ENCODE peak calls at places on chromosome 6, in six cellular contexts. K, S, Z, P, W and J are unnamed samples.

GRCh38 chr6:31657406-31658157 is 1.9 kb downstream of the APOM start:
- DNase-seq in K (no peak), S (no peak), Z (no peak), P (no peak), W (no peak), J (no peak)

GRCh38 chr6:144898741-144899140 is 613.6 kb downstream of the UTRN start:
- DNase-seq in K (no peak), S (no peak), Z (no peak), P (no peak), W (no peak), J (no peak)

GRCh38 chr6:36598326-36598725 is 4.2 kb downstream of the SRSF3 start:
- DNase-seq in K (no peak), S (no peak), Z (no peak), P (no peak), W (no peak), J (no peak)

GRCh38 chr6:11363881-11364576 is 131.6 kb upstream of the NEDD9 start:
- DNase-seq in K (no peak), S (no peak), Z (no peak), P (no peak), W (no peak), J (no peak)

GRCh38 chr6:12062605-12063004 is 50.5 kb downstream of the HIVEP1 start:
- DNase-seq in K (no peak), S (no peak), Z (no peak), P (no peak), W (no peak), J (no peak)

GRCh38 chr6:36314221-36315014 is 22.3 kb downstream of the BNIP5 start:
- DNase-seq in K (no peak), S (no peak), Z (no peak), P (no peak), W (no peak), J (no peak)

GRCh38 chr6:23562554-23562953 is 563.5 kb upstream of the NRSN1 start:
- DNase-seq in K (no peak), S (no peak), Z (no peak), P (no peak), W (no peak), J (no peak)

GRCh38 chr6:145544514-145544913 is 190.8 kb downstream of the EPM2A start:
- DNase-seq in K (no peak), S (no peak), Z (no peak), P (no peak), W (no peak), J (no peak)

GRCh38 chr6:19356692-19357091 is 480.5 kb upstream of the ID4 start:
- DNase-seq in K (no peak), S (no peak), Z (no peak), P (no peak), W (no peak), J (no peak)

GRCh38 chr6:49523901-49524300 is 24.2 kb downstream of the GLYATL3 start:
- DNase-seq in K (no peak), S (no peak), Z (no peak), P (no peak), W (no peak), J (no peak)

GRCh38 chr6:43916924-43917877 is 147.2 kb downstream of the VEGFA start:
- DNase-seq in K (no peak), S (no peak), Z (no peak), P (peak; percentile 82), W (peak; percentile 58), J (no peak)

GRCh38 chr6:90403489-90404381 is 107.1 kb upstream of the BACH2 start:
- DNase-seq in K (peak; percentile 51), S (no peak), Z (no peak), P (peak; percentile 77), W (no peak), J (peak; percentile 15)

GRCh38 chr6:160766657-160767018 is 64.6 kb downstream of the PLG start:
- DNase-seq in K (no peak), S (no peak), Z (no peak), P (no peak), W (no peak), J (no peak)

GRCh38 chr6:35960192-35960591 is 39.3 kb upstream of the SRPK1 start:
- DNase-seq in K (no peak), S (no peak), Z (no peak), P (no peak), W (no peak), J (no peak)

GRCh38 chr6:3490622-3490980 is 33.8 kb upstream of the SLC22A23 start:
- DNase-seq in K (no peak), S (no peak), Z (no peak), P (no peak), W (no peak), J (no peak)

GRCh38 chr6:167073679-167074274 is 49.1 kb upstream of the CCR6 start:
- DNase-seq in K (no peak), S (no peak), Z (no peak), P (no peak), W (no peak), J (no peak)

GRCh38 chr6:82246802-82247633 is 526 bp downstream of the IBTK start:
- DNase-seq in K (peak; percentile 88), S (peak; percentile 77), Z (peak; percentile 73), P (peak; percentile 45), W (peak; percentile 64), J (peak; percentile 77)

GRCh38 chr6:56019973-56020372 is 144.6 kb upstream of the BMP5 start:
- DNase-seq in K (no peak), S (no peak), Z (no peak), P (peak; percentile 23), W (no peak), J (no peak)

GRCh38 chr6:27825025-27825823 is 87.0 kb downstream of the OR2B2 start:
- DNase-seq in K (no peak), S (no peak), Z (no peak), P (no peak), W (no peak), J (no peak)

GRCh38 chr6:130713144-130713543 is 114.1 kb upstream of the SMLR1 start:
- DNase-seq in K (peak; percentile 85), S (no peak), Z (peak; percentile 43), P (no peak), W (no peak), J (peak; percentile 68)

GRCh38 chr6:1771324-1771723 is 161.6 kb downstream of the FOXC1 start:
- DNase-seq in K (no peak), S (no peak), Z (no peak), P (peak; percentile 60), W (no peak), J (no peak)

GRCh38 chr6:52124126-52125121 is 37.0 kb upstream of the PKHD1 start:
- DNase-seq in K (no peak), S (no peak), Z (no peak), P (no peak), W (no peak), J (no peak)

GRCh38 chr6:12101048-12101447 is 88.9 kb downstream of the HIVEP1 start:
- DNase-seq in K (no peak), S (no peak), Z (no peak), P (no peak), W (no peak), J (no peak)

GRCh38 chr6:54801669-54802068 is 44.9 kb upstream of the FAM83B start:
- DNase-seq in K (no peak), S (no peak), Z (no peak), P (peak; percentile 43), W (no peak), J (no peak)

GRCh38 chr6:3402310-3403243 is 54.3 kb downstream of the SLC22A23 start:
- DNase-seq in K (no peak), S (no peak), Z (no peak), P (no peak), W (no peak), J (no peak)

GRCh38 chr6:106860940-106861339 is 113.6 kb downstream of the CD24 start:
- DNase-seq in K (no peak), S (no peak), Z (no peak), P (no peak), W (no peak), J (no peak)

GRCh38 chr6:26211963-26212362 is 124.7 kb downstream of the HFE start:
- DNase-seq in K (no peak), S (no peak), Z (no peak), P (no peak), W (no peak), J (no peak)
- TF ChIP-seq CTCF in K (no peak), S (no peak), Z (no peak), P (no peak), W (no peak), J (no peak)

DNA sequence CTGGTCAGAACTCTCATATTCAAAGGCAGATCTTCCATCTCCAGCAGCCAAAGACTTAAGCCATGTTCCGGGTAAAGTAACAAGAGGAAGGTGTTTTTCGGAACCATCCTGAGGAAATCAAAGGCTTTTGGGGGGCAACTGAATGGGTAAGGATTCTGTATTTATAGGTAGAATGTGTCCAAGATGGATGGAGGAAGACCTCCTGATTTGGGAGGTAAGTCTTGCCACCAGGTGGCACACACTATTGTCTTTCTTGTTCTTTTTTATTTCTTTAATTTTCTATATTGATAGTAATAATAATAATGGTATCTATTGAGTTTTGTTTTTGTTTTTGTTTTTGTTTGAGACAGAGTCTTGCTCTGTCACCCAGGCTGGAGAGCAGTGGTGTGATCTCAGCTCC is 53.0 kb upstream of the UBR2 start:
- DNase-seq in K (no peak), S (no peak), Z (no peak), P (no peak), W (no peak), J (no peak)
- TF ChIP-seq CTCF in K (no peak), S (no peak), Z (no peak), P (no peak), W (no peak), J (no peak)

GRCh38 chr6:104527761-104528415 is 331.8 kb downstream of the HACE1 start:
- DNase-seq in K (peak; percentile 54), S (no peak), Z (no peak), P (peak; percentile 77), W (no peak), J (peak; percentile 33)
- TF ChIP-seq CTCF in K (peak; percentile 64), S (peak; percentile 62), Z (peak; percentile 60), P (peak; percentile 45), W (no peak), J (peak; percentile 25)

GRCh38 chr6:108837236-108837971 is 10.8 kb upstream of the ARMC2 start:
- DNase-seq in K (no peak), S (no peak), Z (no peak), P (no peak), W (no peak), J (no peak)

GRCh38 chr6:108836061-108836460 is 12.2 kb upstream of the ARMC2 start:
- DNase-seq in K (no peak), S (no peak), Z (no peak), P (no peak), W (no peak), J (no peak)

GRCh38 chr6:108839068-108839467 is 9.2 kb upstream of the ARMC2 start:
- DNase-seq in K (peak; percentile 20), S (no peak), Z (no peak), P (no peak), W (no peak), J (peak; percentile 16)

GRCh38 chr6:108840919-108841318 is 7.3 kb upstream of the ARMC2 start:
- DNase-seq in K (no peak), S (no peak), Z (no peak), P (no peak), W (no peak), J (no peak)

DNA sequence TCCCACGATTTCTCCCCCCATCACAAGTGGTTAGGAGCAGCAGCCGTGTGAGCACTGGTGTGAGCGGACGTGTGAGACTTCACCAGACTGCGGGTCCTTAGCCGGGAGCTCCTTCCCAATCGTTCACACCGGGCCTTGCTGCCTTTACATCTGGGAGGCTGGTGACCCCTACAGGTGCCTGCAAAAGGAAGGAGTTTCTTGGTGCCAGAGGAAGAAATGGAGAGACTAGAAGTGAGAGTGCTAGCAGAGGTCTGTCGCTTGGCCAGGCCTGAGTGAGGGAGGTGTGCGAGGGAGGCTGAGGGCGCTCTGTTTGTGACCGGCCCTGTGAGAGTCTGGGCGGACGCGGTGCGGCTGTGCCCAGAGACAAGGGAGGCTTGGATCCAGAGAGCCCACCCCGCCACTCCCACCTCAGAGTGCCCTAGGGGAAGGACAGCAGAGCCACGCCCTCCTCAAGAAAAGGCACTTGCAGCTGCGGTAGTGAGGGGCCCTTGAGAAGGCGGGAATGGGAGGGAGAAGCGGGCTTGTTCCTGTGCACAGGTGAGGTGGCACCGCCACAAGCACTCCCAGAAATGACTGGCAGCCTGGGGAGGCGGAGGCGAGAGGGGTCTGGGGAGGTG is 10.0 kb upstream of the ARMC2 start:
- DNase-seq in K (peak; percentile 79), S (no peak), Z (no peak), P (peak; percentile 40), W (peak; percentile 59), J (peak; percentile 46)
- TF ChIP-seq CTCF in K (peak; percentile 57), S (peak; percentile 46), Z (no peak), P (peak; percentile 24), W (no peak), J (no peak)